ENCODE peak calls at places on chromosomes 11 and 22, in ten cellular contexts. F is A549; P is fibroblast of lung; W is ovary; L is PC-3; A is SK-N-SH; H is CD8-positive, alpha-beta memory T cell; B is stomach; M is HAP-1; K is suprapubic skin. T is an unnamed sample.
A peak's percentile ranks its signal among the peaks of the same experiment; 100 is the strongest.

GRCh38 chr11:134040386-134041297 is 28.2 kb upstream of the JAM3 start:
- DNase-seq in L (no peak), P (peak; percentile 90), H (no peak), B (no peak), A (no peak), W (peak; percentile 71), K (no peak), F (no peak), M (no peak), T (peak; percentile 78)

GRCh38 chr11:126197277-126197939 is 14.0 kb downstream of the RPUSD4 start:
- DNase-seq in A (no peak), B (peak; percentile 34), W (no peak), F (no peak), P (peak; percentile 70), K (no peak), H (no peak), L (no peak), M (no peak), T (no peak)

GRCh38 chr11:134151083-134151747 is 72.6 kb downstream of the NCAPD3 start:
- DNase-seq in A (no peak), W (no peak), F (no peak), L (no peak), B (no peak), M (no peak), P (no peak), K (no peak), H (no peak), T (no peak)

GRCh38 chr11:103016031-103016430 is 60.5 kb upstream of the MMP13 start:
- DNase-seq in B (no peak), H (no peak), L (no peak), A (no peak), M (no peak), F (no peak), K (no peak), P (peak; percentile 22), W (no peak), T (no peak)

GRCh38 chr22:22684605-22685561 is 40.5 kb downstream of the GGTLC2 start:
- DNase-seq in H (no peak), M (peak; percentile 43), F (peak; percentile 30), L (peak; percentile 56), P (peak; percentile 47), A (no peak), K (no peak), B (no peak), W (no peak), T (peak; percentile 26)

GRCh38 chr11:77084581-77085191 is 17.9 kb downstream of the CAPN5 start:
- DNase-seq in L (no peak), A (no peak), F (no peak), H (no peak), B (peak; percentile 26), M (no peak), P (no peak), K (peak; percentile 59), W (peak; percentile 12), T (peak; percentile 51)

GRCh38 chr11:86636275-86636674 is 36.1 kb downstream of the ME3 start:
- DNase-seq in L (no peak), B (no peak), P (no peak), W (no peak), H (no peak), K (no peak), F (peak; percentile 36), A (no peak), M (no peak), T (no peak)

GRCh38 chr11:100576044-100577021 is 110.8 kb upstream of the ARHGAP42 start:
- DNase-seq in A (peak; percentile 16), H (no peak), L (peak; percentile 78), W (no peak), B (no peak), P (peak; percentile 54), K (no peak), M (peak; percentile 45), F (peak; percentile 52), T (no peak)

GRCh38 chr11:122268601-122269130 is 152.7 kb upstream of the BLID start:
- DNase-seq in B (no peak), M (no peak), A (no peak), P (no peak), F (no peak), L (peak; percentile 52), W (no peak), K (no peak), H (no peak), T (no peak)
- H3K9me3 ChIP-seq in B (no peaks in the 10 kb centered on the region), M (no peaks in the 10 kb centered on the region), A (no peaks in the 10 kb centered on the region), P (no peaks in the 10 kb centered on the region), F (no peaks in the 10 kb centered on the region), L (no peaks in the 10 kb centered on the region), W (no peaks in the 10 kb centered on the region), K (no peaks in the 10 kb centered on the region), H (no peaks in the 10 kb centered on the region), T (no peaks in the 10 kb centered on the region)

GRCh38 chr11:67102664-67103063 is 16.4 kb upstream of the KDM2A start:
- DNase-seq in H (no peak), W (no peak), M (no peak), K (no peak), B (no peak), F (no peak), P (no peak), L (no peak), A (no peak), T (no peak)

GRCh38 chr11:67095214-67095507 is 23.9 kb upstream of the KDM2A start:
- DNase-seq in M (no peak), A (no peak), W (no peak), K (no peak), L (no peak), H (no peak), F (no peak), B (no peak), P (no peak), T (no peak)

GRCh38 chr11:67098799-67099198 is 20.3 kb upstream of the KDM2A start:
- DNase-seq in W (no peak), K (no peak), A (no peak), M (no peak), L (no peak), P (no peak), H (no peak), B (no peak), F (no peak), T (no peak)

DNA sequence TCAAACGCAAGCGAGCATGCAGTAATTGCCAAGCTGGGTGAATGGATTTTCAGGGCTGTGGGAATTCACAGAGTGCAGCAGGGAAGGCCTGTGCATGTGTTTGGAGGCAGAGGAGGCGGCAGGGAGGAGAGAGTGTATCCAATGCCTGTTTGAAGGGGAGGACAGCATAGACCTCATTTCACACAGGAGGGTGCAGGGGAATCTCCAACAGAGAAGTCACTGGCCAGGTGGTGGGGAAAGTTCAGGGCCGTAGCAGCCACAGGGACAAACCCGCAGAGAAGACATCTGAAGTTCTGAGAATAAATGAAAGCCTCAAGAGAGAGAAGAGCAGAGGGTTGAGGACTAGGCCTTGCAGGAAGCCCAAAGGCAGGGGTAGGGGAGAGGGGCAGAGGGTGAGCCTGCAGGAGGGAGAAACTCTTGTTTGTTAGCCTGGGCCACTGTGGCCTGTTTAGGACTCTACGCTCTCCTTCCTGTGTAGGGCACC is 19.2 kb upstream of the KDM2A start:
- DNase-seq in A (no peak), K (no peak), L (no peak), P (no peak), M (no peak), B (no peak), F (no peak), H (no peak), W (no peak), T (no peak)
- H3K4me3 ChIP-seq in A (no peak overlapping the region), K (no peak overlapping the region), L (no peak overlapping the region), P (no peak overlapping the region), M (no peak overlapping the region), B (no peak overlapping the region), F (no peak overlapping the region), H (no peak overlapping the region), W (no peak overlapping the region), T (no peak overlapping the region)

DNA sequence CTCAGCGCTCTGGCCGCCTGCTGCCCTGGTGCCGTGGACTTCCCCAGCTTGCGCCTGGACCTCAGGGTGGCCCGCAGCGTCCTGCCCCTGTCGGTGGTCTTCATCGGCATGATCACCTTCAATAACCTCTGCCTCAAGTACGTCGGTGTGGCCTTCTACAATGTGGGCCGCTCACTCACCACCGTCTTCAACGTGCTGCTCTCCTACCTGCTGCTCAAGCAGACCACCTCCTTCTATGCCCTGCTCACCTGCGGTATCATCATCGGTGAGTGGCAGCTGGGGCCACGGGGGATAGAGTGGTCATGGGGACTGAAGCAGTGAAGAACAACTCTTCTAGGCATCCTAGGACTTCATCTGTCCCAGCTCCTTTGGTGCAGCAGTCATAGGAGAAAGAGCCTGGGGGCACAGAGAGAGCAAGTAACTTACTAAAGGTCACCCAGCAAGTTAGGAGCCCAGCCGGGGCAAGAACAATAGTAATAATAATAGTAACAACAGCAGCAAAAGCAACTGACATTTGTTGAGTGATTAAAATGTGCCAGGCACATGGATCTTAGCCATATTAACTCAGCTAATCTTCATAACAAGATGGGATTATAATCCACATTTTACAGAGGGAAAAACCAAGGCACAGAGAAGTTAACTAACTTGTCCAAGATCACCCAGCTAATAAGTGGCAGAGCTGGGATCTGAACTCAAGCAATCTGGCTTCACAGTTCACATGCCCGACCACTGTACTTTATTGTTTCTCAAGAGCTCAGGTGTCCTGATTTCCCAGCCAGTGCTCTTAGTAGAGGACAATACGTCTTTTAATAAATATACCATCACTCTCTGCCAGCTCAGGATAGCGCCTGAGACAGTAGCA is 1.4 kb downstream of the SLC35C1 start:
- DNase-seq in K (no peak), A (no peak), P (no peak), H (no peak), L (no peak), W (no peak), F (no peak), B (no peak), M (no peak), T (peak; percentile 6)
- H3K9me3 ChIP-seq in K (no peaks in the 10 kb centered on the region), A (no peaks in the 10 kb centered on the region), P (no peaks in the 10 kb centered on the region), H (no peaks in the 10 kb centered on the region), L (no peaks in the 10 kb centered on the region), W (no peaks in the 10 kb centered on the region), F (no peaks in the 10 kb centered on the region), B (no peaks in the 10 kb centered on the region), M (no peaks in the 10 kb centered on the region), T (no peaks in the 10 kb centered on the region)

GRCh38 chr11:33804471-33804870 is 30.2 kb upstream of the FBXO3 start:
- DNase-seq in L (no peak), K (no peak), M (no peak), H (no peak), A (no peak), P (no peak), F (no peak), W (no peak), B (no peak), T (no peak)

GRCh38 chr11:33808228-33808828 is 34.0 kb upstream of the FBXO3 start:
- DNase-seq in W (peak; percentile 86), A (peak; percentile 71), K (peak; percentile 91), L (peak; percentile 90), F (peak; percentile 81), H (peak; percentile 70), M (peak; percentile 94), P (peak; percentile 63), B (peak; percentile 86), T (peak; percentile 84)

GRCh38 chr11:33801821-33802413 is 27.6 kb upstream of the FBXO3 start:
- DNase-seq in B (no peak), W (no peak), L (peak; percentile 16), A (peak; percentile 42), F (peak; percentile 9), K (no peak), P (peak; percentile 7), M (peak; percentile 24), H (no peak), T (no peak)

GRCh38 chr11:33797879-33798278 is 23.6 kb upstream of the FBXO3 start:
- DNase-seq in A (no peak), L (no peak), P (no peak), F (no peak), W (no peak), H (no peak), B (no peak), K (no peak), M (no peak), T (no peak)

DNA sequence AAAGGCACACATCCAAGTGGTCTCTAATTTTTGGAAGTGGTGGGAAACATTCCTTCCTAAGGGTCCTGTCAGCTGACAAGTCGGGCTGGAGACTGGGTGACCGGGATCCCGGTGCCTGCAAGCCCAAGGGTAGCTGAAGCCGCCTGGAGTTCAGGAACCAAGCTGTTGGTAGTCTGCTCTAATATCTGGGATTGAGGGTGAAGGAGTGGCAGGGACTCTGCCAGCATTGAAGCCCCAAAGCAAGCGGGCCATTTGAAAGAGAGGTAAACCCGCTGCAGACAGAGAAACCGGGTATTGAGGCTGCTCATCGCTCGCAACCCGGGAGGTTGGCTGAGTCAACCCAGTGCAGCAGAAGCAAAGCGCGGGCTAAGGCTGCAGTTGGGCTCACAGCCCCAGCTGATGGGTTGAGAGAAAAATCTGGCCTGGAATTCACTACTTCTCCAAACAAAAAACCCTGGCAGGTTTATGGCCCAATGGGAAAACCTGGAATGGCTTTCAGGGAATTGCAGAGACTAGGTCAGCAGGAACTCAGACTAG is 28.2 kb upstream of the FBXO3 start:
- DNase-seq in M (peak; percentile 81), H (no peak), A (peak; percentile 72), W (peak; percentile 33), L (peak; percentile 91), K (no peak), B (peak; percentile 58), F (peak; percentile 81), P (peak; percentile 92), T (peak; percentile 64)
- H3K4me3 ChIP-seq in M (peak overlapping the region; percentile 23), H (no peak overlapping the region), A (peak overlapping the region; percentile 52), W (no peak overlapping the region), L (peak overlapping the region; percentile 77), K (peak overlapping the region; percentile 33), B (peak overlapping the region; percentile 28), F (peak overlapping the region; percentile 40), P (peak overlapping the region; percentile 54), T (no peak overlapping the region)